ENCODE peak calls at places on chromosome 22, in ten cellular contexts. One of them, this sample, is unnamed.

GRCh38 chr22:46072981-46073682 is 77.2 kb upstream of the PPARA start:
- DNase-seq in GM03348: no peak
- DNase-seq in activated T-cell treated with anti-CD3 and anti-CD28 coated beads, Interleukin-2, amount 50 U/mL, for 72 hours: no peak
- DNase-seq in iPS-NIHi11: no peak
- DNase-seq in activated T-helper 1 cell treated with Interleukin-2 at 50 U/mL for 16 hours: no peak
- DNase-seq in stimulated activated CD8-positive, alpha-beta memory T cell treated with anti-CD3 and anti-CD28 coated beads, Interleukin-2, amount 100 ng/mL, for 48 hours: no peak
- DNase-seq in left lung: peak; percentile 27
- DNase-seq in activated CD4-positive, CD25-positive, alpha-beta regulatory T cell treated with anti-CD3 and anti-CD28 coated beads, Interleukin-2, amount 50 U/mL, for 72 hours: no peak
- DNase-seq in GM23248: peak; percentile 36
- DNase-seq in hippocampal formation: no peak
- DNase-seq in this sample: no peak

GRCh38 chr22:30413745-30414524 is 11.6 kb upstream of the MTFP1 start:
- DNase-seq in activated CD4-positive, CD25-positive, alpha-beta regulatory T cell treated with anti-CD3 and anti-CD28 coated beads, Interleukin-2, amount 50 U/mL, for 72 hours: no peak
- DNase-seq in stimulated activated CD8-positive, alpha-beta memory T cell treated with anti-CD3 and anti-CD28 coated beads, Interleukin-2, amount 100 ng/mL, for 48 hours: no peak
- DNase-seq in GM23248: no peak
- DNase-seq in left lung: no peak
- DNase-seq in iPS-NIHi11: no peak
- DNase-seq in hippocampal formation: peak; percentile 33
- DNase-seq in GM03348: no peak
- DNase-seq in activated T-cell treated with anti-CD3 and anti-CD28 coated beads, Interleukin-2, amount 50 U/mL, for 72 hours: no peak
- DNase-seq in activated T-helper 1 cell treated with Interleukin-2 at 50 U/mL for 16 hours: no peak
- DNase-seq in this sample: no peak

GRCh38 chr22:43878079-43878795 is 13.6 kb downstream of the PNPLA5 start:
- DNase-seq in iPS-NIHi11: no peak
- DNase-seq in stimulated activated CD8-positive, alpha-beta memory T cell treated with anti-CD3 and anti-CD28 coated beads, Interleukin-2, amount 100 ng/mL, for 48 hours: no peak
- DNase-seq in GM23248: no peak
- DNase-seq in activated T-helper 1 cell treated with Interleukin-2 at 50 U/mL for 16 hours: no peak
- DNase-seq in left lung: peak; percentile 12
- DNase-seq in activated T-cell treated with anti-CD3 and anti-CD28 coated beads, Interleukin-2, amount 50 U/mL, for 72 hours: no peak
- DNase-seq in GM03348: no peak
- DNase-seq in hippocampal formation: no peak
- DNase-seq in activated CD4-positive, CD25-positive, alpha-beta regulatory T cell treated with anti-CD3 and anti-CD28 coated beads, Interleukin-2, amount 50 U/mL, for 72 hours: no peak
- DNase-seq in this sample: no peak

GRCh38 chr22:19679476-19680099 is 34.7 kb upstream of the SEPTIN5 start:
- DNase-seq in GM03348: peak; percentile 77
- DNase-seq in iPS-NIHi11: peak; percentile 86
- DNase-seq in activated T-helper 1 cell treated with Interleukin-2 at 50 U/mL for 16 hours: peak; percentile 29
- DNase-seq in hippocampal formation: no peak
- DNase-seq in GM23248: peak; percentile 45
- DNase-seq in activated T-cell treated with anti-CD3 and anti-CD28 coated beads, Interleukin-2, amount 50 U/mL, for 72 hours: peak; percentile 68
- DNase-seq in stimulated activated CD8-positive, alpha-beta memory T cell treated with anti-CD3 and anti-CD28 coated beads, Interleukin-2, amount 100 ng/mL, for 48 hours: peak; percentile 38
- DNase-seq in left lung: no peak
- DNase-seq in activated CD4-positive, CD25-positive, alpha-beta regulatory T cell treated with anti-CD3 and anti-CD28 coated beads, Interleukin-2, amount 50 U/mL, for 72 hours: peak; percentile 66
- DNase-seq in this sample: no peak

GRCh38 chr22:19495562-19496323 is 16.0 kb downstream of the CDC45 start:
- DNase-seq in activated T-cell treated with anti-CD3 and anti-CD28 coated beads, Interleukin-2, amount 50 U/mL, for 72 hours: no peak
- DNase-seq in iPS-NIHi11: no peak
- DNase-seq in left lung: no peak
- DNase-seq in activated CD4-positive, CD25-positive, alpha-beta regulatory T cell treated with anti-CD3 and anti-CD28 coated beads, Interleukin-2, amount 50 U/mL, for 72 hours: no peak
- DNase-seq in stimulated activated CD8-positive, alpha-beta memory T cell treated with anti-CD3 and anti-CD28 coated beads, Interleukin-2, amount 100 ng/mL, for 48 hours: no peak
- DNase-seq in activated T-helper 1 cell treated with Interleukin-2 at 50 U/mL for 16 hours: no peak
- DNase-seq in GM03348: no peak
- DNase-seq in hippocampal formation: no peak
- DNase-seq in GM23248: peak; percentile 29
- DNase-seq in this sample: no peak

GRCh38 chr22:32565002-32565339 is 90.4 kb downstream of the FBXO7 start:
- DNase-seq in activated CD4-positive, CD25-positive, alpha-beta regulatory T cell treated with anti-CD3 and anti-CD28 coated beads, Interleukin-2, amount 50 U/mL, for 72 hours: no peak
- DNase-seq in iPS-NIHi11: no peak
- DNase-seq in activated T-helper 1 cell treated with Interleukin-2 at 50 U/mL for 16 hours: no peak
- DNase-seq in GM03348: no peak
- DNase-seq in activated T-cell treated with anti-CD3 and anti-CD28 coated beads, Interleukin-2, amount 50 U/mL, for 72 hours: no peak
- DNase-seq in left lung: no peak
- DNase-seq in stimulated activated CD8-positive, alpha-beta memory T cell treated with anti-CD3 and anti-CD28 coated beads, Interleukin-2, amount 100 ng/mL, for 48 hours: no peak
- DNase-seq in hippocampal formation: no peak
- DNase-seq in GM23248: no peak
- DNase-seq in this sample: no peak

GRCh38 chr22:49099496-49100124 is 728.1 kb downstream of the BRD1 start:
- DNase-seq in activated T-cell treated with anti-CD3 and anti-CD28 coated beads, Interleukin-2, amount 50 U/mL, for 72 hours: no peak
- DNase-seq in hippocampal formation: no peak
- DNase-seq in iPS-NIHi11: no peak
- DNase-seq in left lung: no peak
- DNase-seq in GM03348: no peak
- DNase-seq in activated CD4-positive, CD25-positive, alpha-beta regulatory T cell treated with anti-CD3 and anti-CD28 coated beads, Interleukin-2, amount 50 U/mL, for 72 hours: no peak
- DNase-seq in activated T-helper 1 cell treated with Interleukin-2 at 50 U/mL for 16 hours: no peak
- DNase-seq in GM23248: peak; percentile 20
- DNase-seq in stimulated activated CD8-positive, alpha-beta memory T cell treated with anti-CD3 and anti-CD28 coated beads, Interleukin-2, amount 100 ng/mL, for 48 hours: no peak
- DNase-seq in this sample: no peak

GRCh38 chr22:46803031-46803880 is 40.8 kb downstream of the TBC1D22A start:
- DNase-seq in left lung: peak; percentile 52
- DNase-seq in activated T-helper 1 cell treated with Interleukin-2 at 50 U/mL for 16 hours: peak; percentile 57
- DNase-seq in GM23248: peak; percentile 20
- DNase-seq in activated T-cell treated with anti-CD3 and anti-CD28 coated beads, Interleukin-2, amount 50 U/mL, for 72 hours: peak; percentile 73
- DNase-seq in hippocampal formation: no peak
- DNase-seq in stimulated activated CD8-positive, alpha-beta memory T cell treated with anti-CD3 and anti-CD28 coated beads, Interleukin-2, amount 100 ng/mL, for 48 hours: peak; percentile 36
- DNase-seq in activated CD4-positive, CD25-positive, alpha-beta regulatory T cell treated with anti-CD3 and anti-CD28 coated beads, Interleukin-2, amount 50 U/mL, for 72 hours: peak; percentile 72
- DNase-seq in iPS-NIHi11: peak; percentile 90
- DNase-seq in GM03348: peak; percentile 61
- DNase-seq in this sample: no peak

GRCh38 chr22:37552560-37553163 is 7.6 kb upstream of the CDC42EP1 start:
- DNase-seq in hippocampal formation: no peak
- DNase-seq in left lung: no peak
- DNase-seq in GM03348: peak; percentile 81
- DNase-seq in stimulated activated CD8-positive, alpha-beta memory T cell treated with anti-CD3 and anti-CD28 coated beads, Interleukin-2, amount 100 ng/mL, for 48 hours: no peak
- DNase-seq in activated T-cell treated with anti-CD3 and anti-CD28 coated beads, Interleukin-2, amount 50 U/mL, for 72 hours: no peak
- DNase-seq in GM23248: peak; percentile 61
- DNase-seq in iPS-NIHi11: peak; percentile 66
- DNase-seq in activated CD4-positive, CD25-positive, alpha-beta regulatory T cell treated with anti-CD3 and anti-CD28 coated beads, Interleukin-2, amount 50 U/mL, for 72 hours: no peak
- DNase-seq in activated T-helper 1 cell treated with Interleukin-2 at 50 U/mL for 16 hours: no peak
- DNase-seq in this sample: no peak

GRCh38 chr22:38941488-38941987 is 15.9 kb upstream of the APOBEC3A start:
- DNase-seq in iPS-NIHi11: no peak
- DNase-seq in GM03348: no peak
- DNase-seq in GM23248: no peak
- DNase-seq in activated T-helper 1 cell treated with Interleukin-2 at 50 U/mL for 16 hours: no peak
- DNase-seq in stimulated activated CD8-positive, alpha-beta memory T cell treated with anti-CD3 and anti-CD28 coated beads, Interleukin-2, amount 100 ng/mL, for 48 hours: peak; percentile 61
- DNase-seq in hippocampal formation: no peak
- DNase-seq in activated T-cell treated with anti-CD3 and anti-CD28 coated beads, Interleukin-2, amount 50 U/mL, for 72 hours: peak; percentile 80
- DNase-seq in left lung: peak; percentile 75
- DNase-seq in activated CD4-positive, CD25-positive, alpha-beta regulatory T cell treated with anti-CD3 and anti-CD28 coated beads, Interleukin-2, amount 50 U/mL, for 72 hours: peak; percentile 55
- DNase-seq in this sample: no peak

GRCh38 chr22:50304528-50305392 is 2.7 kb downstream of the PLXNB2 start:
- DNase-seq in hippocampal formation: peak; percentile 38
- DNase-seq in GM03348: peak; percentile 59
- DNase-seq in activated T-cell treated with anti-CD3 and anti-CD28 coated beads, Interleukin-2, amount 50 U/mL, for 72 hours: no peak
- DNase-seq in iPS-NIHi11: no peak
- DNase-seq in left lung: peak; percentile 78
- DNase-seq in activated CD4-positive, CD25-positive, alpha-beta regulatory T cell treated with anti-CD3 and anti-CD28 coated beads, Interleukin-2, amount 50 U/mL, for 72 hours: no peak
- DNase-seq in stimulated activated CD8-positive, alpha-beta memory T cell treated with anti-CD3 and anti-CD28 coated beads, Interleukin-2, amount 100 ng/mL, for 48 hours: no peak
- DNase-seq in activated T-helper 1 cell treated with Interleukin-2 at 50 U/mL for 16 hours: no peak
- DNase-seq in GM23248: peak; percentile 69
- DNase-seq in this sample: no peak

GRCh38 chr22:42962295-42963230 is 52.4 kb downstream of the PACSIN2 start:
- DNase-seq in activated T-cell treated with anti-CD3 and anti-CD28 coated beads, Interleukin-2, amount 50 U/mL, for 72 hours: no peak
- DNase-seq in activated T-helper 1 cell treated with Interleukin-2 at 50 U/mL for 16 hours: no peak
- DNase-seq in GM03348: no peak
- DNase-seq in stimulated activated CD8-positive, alpha-beta memory T cell treated with anti-CD3 and anti-CD28 coated beads, Interleukin-2, amount 100 ng/mL, for 48 hours: no peak
- DNase-seq in left lung: peak; percentile 82
- DNase-seq in activated CD4-positive, CD25-positive, alpha-beta regulatory T cell treated with anti-CD3 and anti-CD28 coated beads, Interleukin-2, amount 50 U/mL, for 72 hours: no peak
- DNase-seq in hippocampal formation: no peak
- DNase-seq in iPS-NIHi11: no peak
- DNase-seq in GM23248: peak; percentile 43
- DNase-seq in this sample: peak; percentile 57

GRCh38 chr22:11253000-11253511 is 4274.9 kb upstream of the OR11H1 start:
- DNase-seq in left lung: peak; percentile 15
- DNase-seq in activated CD4-positive, CD25-positive, alpha-beta regulatory T cell treated with anti-CD3 and anti-CD28 coated beads, Interleukin-2, amount 50 U/mL, for 72 hours: no peak
- DNase-seq in iPS-NIHi11: peak; percentile 3
- DNase-seq in GM03348: no peak
- DNase-seq in stimulated activated CD8-positive, alpha-beta memory T cell treated with anti-CD3 and anti-CD28 coated beads, Interleukin-2, amount 100 ng/mL, for 48 hours: no peak
- DNase-seq in activated T-helper 1 cell treated with Interleukin-2 at 50 U/mL for 16 hours: no peak
- DNase-seq in GM23248: no peak
- DNase-seq in hippocampal formation: no peak
- DNase-seq in activated T-cell treated with anti-CD3 and anti-CD28 coated beads, Interleukin-2, amount 50 U/mL, for 72 hours: no peak
- DNase-seq in this sample: peak; percentile 30

GRCh38 chr22:20055654-20056053 is 24.4 kb upstream of the DGCR8 start:
- DNase-seq in GM03348: no peak
- DNase-seq in iPS-NIHi11: peak; percentile 3
- DNase-seq in stimulated activated CD8-positive, alpha-beta memory T cell treated with anti-CD3 and anti-CD28 coated beads, Interleukin-2, amount 100 ng/mL, for 48 hours: no peak
- DNase-seq in GM23248: no peak
- DNase-seq in activated CD4-positive, CD25-positive, alpha-beta regulatory T cell treated with anti-CD3 and anti-CD28 coated beads, Interleukin-2, amount 50 U/mL, for 72 hours: no peak
- DNase-seq in activated T-cell treated with anti-CD3 and anti-CD28 coated beads, Interleukin-2, amount 50 U/mL, for 72 hours: no peak
- DNase-seq in activated T-helper 1 cell treated with Interleukin-2 at 50 U/mL for 16 hours: no peak
- DNase-seq in hippocampal formation: no peak
- DNase-seq in left lung: no peak
- DNase-seq in this sample: no peak

GRCh38 chr22:26023104-26023775 is 146.0 kb upstream of the SEZ6L start:
- DNase-seq in activated T-cell treated with anti-CD3 and anti-CD28 coated beads, Interleukin-2, amount 50 U/mL, for 72 hours: no peak
- DNase-seq in activated CD4-positive, CD25-positive, alpha-beta regulatory T cell treated with anti-CD3 and anti-CD28 coated beads, Interleukin-2, amount 50 U/mL, for 72 hours: no peak
- DNase-seq in iPS-NIHi11: peak; percentile 21
- DNase-seq in GM23248: no peak
- DNase-seq in GM03348: no peak
- DNase-seq in left lung: no peak
- DNase-seq in stimulated activated CD8-positive, alpha-beta memory T cell treated with anti-CD3 and anti-CD28 coated beads, Interleukin-2, amount 100 ng/mL, for 48 hours: no peak
- DNase-seq in hippocampal formation: no peak
- DNase-seq in activated T-helper 1 cell treated with Interleukin-2 at 50 U/mL for 16 hours: no peak
- DNase-seq in this sample: no peak

GRCh38 chr22:25282671-25283561 is 63.5 kb downstream of the CRYBB2 start:
- DNase-seq in GM23248: no peak
- DNase-seq in left lung: no peak
- DNase-seq in GM03348: peak; percentile 3
- DNase-seq in iPS-NIHi11: peak; percentile 59
- DNase-seq in activated T-helper 1 cell treated with Interleukin-2 at 50 U/mL for 16 hours: no peak
- DNase-seq in activated T-cell treated with anti-CD3 and anti-CD28 coated beads, Interleukin-2, amount 50 U/mL, for 72 hours: no peak
- DNase-seq in activated CD4-positive, CD25-positive, alpha-beta regulatory T cell treated with anti-CD3 and anti-CD28 coated beads, Interleukin-2, amount 50 U/mL, for 72 hours: no peak
- DNase-seq in stimulated activated CD8-positive, alpha-beta memory T cell treated with anti-CD3 and anti-CD28 coated beads, Interleukin-2, amount 100 ng/mL, for 48 hours: no peak
- DNase-seq in hippocampal formation: no peak
- DNase-seq in this sample: no peak

GRCh38 chr22:38289583-38290082 is 16.8 kb upstream of the TMEM184B start:
- DNase-seq in stimulated activated CD8-positive, alpha-beta memory T cell treated with anti-CD3 and anti-CD28 coated beads, Interleukin-2, amount 100 ng/mL, for 48 hours: no peak
- DNase-seq in left lung: no peak
- DNase-seq in iPS-NIHi11: no peak
- DNase-seq in activated T-helper 1 cell treated with Interleukin-2 at 50 U/mL for 16 hours: no peak
- DNase-seq in hippocampal formation: no peak
- DNase-seq in activated T-cell treated with anti-CD3 and anti-CD28 coated beads, Interleukin-2, amount 50 U/mL, for 72 hours: no peak
- DNase-seq in activated CD4-positive, CD25-positive, alpha-beta regulatory T cell treated with anti-CD3 and anti-CD28 coated beads, Interleukin-2, amount 50 U/mL, for 72 hours: no peak
- DNase-seq in GM23248: no peak
- DNase-seq in GM03348: no peak
- DNase-seq in this sample: no peak

GRCh38 chr22:35809816-35810215 is 92.1 kb downstream of the APOL5 start:
- DNase-seq in stimulated activated CD8-positive, alpha-beta memory T cell treated with anti-CD3 and anti-CD28 coated beads, Interleukin-2, amount 100 ng/mL, for 48 hours: no peak
- DNase-seq in GM03348: no peak
- DNase-seq in iPS-NIHi11: no peak
- DNase-seq in activated CD4-positive, CD25-positive, alpha-beta regulatory T cell treated with anti-CD3 and anti-CD28 coated beads, Interleukin-2, amount 50 U/mL, for 72 hours: no peak
- DNase-seq in hippocampal formation: no peak
- DNase-seq in left lung: no peak
- DNase-seq in activated T-cell treated with anti-CD3 and anti-CD28 coated beads, Interleukin-2, amount 50 U/mL, for 72 hours: no peak
- DNase-seq in activated T-helper 1 cell treated with Interleukin-2 at 50 U/mL for 16 hours: no peak
- DNase-seq in GM23248: no peak
- DNase-seq in this sample: no peak

GRCh38 chr22:50081426-50082196 is 3.6 kb downstream of the MLC1 start:
- DNase-seq in hippocampal formation: no peak
- DNase-seq in activated T-cell treated with anti-CD3 and anti-CD28 coated beads, Interleukin-2, amount 50 U/mL, for 72 hours: no peak
- DNase-seq in left lung: no peak
- DNase-seq in iPS-NIHi11: no peak
- DNase-seq in activated T-helper 1 cell treated with Interleukin-2 at 50 U/mL for 16 hours: no peak
- DNase-seq in GM23248: no peak
- DNase-seq in GM03348: no peak
- DNase-seq in stimulated activated CD8-positive, alpha-beta memory T cell treated with anti-CD3 and anti-CD28 coated beads, Interleukin-2, amount 100 ng/mL, for 48 hours: no peak
- DNase-seq in activated CD4-positive, CD25-positive, alpha-beta regulatory T cell treated with anti-CD3 and anti-CD28 coated beads, Interleukin-2, amount 50 U/mL, for 72 hours: no peak
- DNase-seq in this sample: no peak

GRCh38 chr22:27476729-27477128 is 324.8 kb downstream of the MN1 start:
- DNase-seq in GM03348: peak; percentile 73
- DNase-seq in activated CD4-positive, CD25-positive, alpha-beta regulatory T cell treated with anti-CD3 and anti-CD28 coated beads, Interleukin-2, amount 50 U/mL, for 72 hours: no peak
- DNase-seq in hippocampal formation: no peak
- DNase-seq in activated T-cell treated with anti-CD3 and anti-CD28 coated beads, Interleukin-2, amount 50 U/mL, for 72 hours: no peak
- DNase-seq in iPS-NIHi11: no peak
- DNase-seq in GM23248: peak; percentile 94
- DNase-seq in activated T-helper 1 cell treated with Interleukin-2 at 50 U/mL for 16 hours: no peak
- DNase-seq in stimulated activated CD8-positive, alpha-beta memory T cell treated with anti-CD3 and anti-CD28 coated beads, Interleukin-2, amount 100 ng/mL, for 48 hours: no peak
- DNase-seq in left lung: no peak
- DNase-seq in this sample: peak; percentile 46

GRCh38 chr22:32333769-32334639 is 23.7 kb upstream of the RFPL3 start:
- DNase-seq in activated T-cell treated with anti-CD3 and anti-CD28 coated beads, Interleukin-2, amount 50 U/mL, for 72 hours: no peak
- DNase-seq in left lung: no peak
- DNase-seq in iPS-NIHi11: no peak
- DNase-seq in activated CD4-positive, CD25-positive, alpha-beta regulatory T cell treated with anti-CD3 and anti-CD28 coated beads, Interleukin-2, amount 50 U/mL, for 72 hours: no peak
- DNase-seq in GM03348: no peak
- DNase-seq in GM23248: no peak
- DNase-seq in stimulated activated CD8-positive, alpha-beta memory T cell treated with anti-CD3 and anti-CD28 coated beads, Interleukin-2, amount 100 ng/mL, for 48 hours: no peak
- DNase-seq in activated T-helper 1 cell treated with Interleukin-2 at 50 U/mL for 16 hours: no peak
- DNase-seq in hippocampal formation: no peak
- DNase-seq in this sample: no peak